ENCODE peak calls at places on chromosome X, in ten cellular contexts. One of them, this sample, is unnamed.

GRCh38 chrX:153864561-153865320 is 21.2 kb downstream of the L1CAM start:
- DNase-seq in hippocampal formation: no peak
- DNase-seq in iPS DF 6.9: no peak
- DNase-seq in right lobe of liver: no peak
- DNase-seq in NCI-H2081: no peak
- DNase-seq in CD8-positive, alpha-beta memory T cell: no peak
- DNase-seq in GOT3: no peak
- DNase-seq in chondrocyte: no peak
- DNase-seq in NCI-H748 treated with DMSO at 0.1 percent for 48 hours: no peak
- DNase-seq in islet precursor cell: no peak
- DNase-seq in this sample: no peak

GRCh38 chrX:49838374-49838773 is 9.3 kb downstream of the PAGE4 start:
- DNase-seq in NCI-H748 treated with DMSO at 0.1 percent for 48 hours: peak; percentile 11
- DNase-seq in chondrocyte: no peak
- DNase-seq in CD8-positive, alpha-beta memory T cell: no peak
- DNase-seq in islet precursor cell: no peak
- DNase-seq in right lobe of liver: peak; percentile 28
- DNase-seq in hippocampal formation: peak; percentile 4
- DNase-seq in NCI-H2081: peak; percentile 28
- DNase-seq in GOT3: no peak
- DNase-seq in iPS DF 6.9: no peak
- DNase-seq in this sample: no peak

GRCh38 chrX:39953879-39954278 is 143.9 kb downstream of the BCOR start:
- DNase-seq in chondrocyte: peak; percentile 91
- DNase-seq in hippocampal formation: no peak
- DNase-seq in NCI-H748 treated with DMSO at 0.1 percent for 48 hours: peak; percentile 48
- DNase-seq in islet precursor cell: peak; percentile 77
- DNase-seq in NCI-H2081: peak; percentile 41
- DNase-seq in right lobe of liver: peak; percentile 92
- DNase-seq in GOT3: no peak
- DNase-seq in iPS DF 6.9: no peak
- DNase-seq in CD8-positive, alpha-beta memory T cell: no peak
- DNase-seq in this sample: no peak

GRCh38 chrX:153644356-153645125 is 2.5 kb upstream of the DUSP9 start:
- DNase-seq in hippocampal formation: no peak
- DNase-seq in NCI-H748 treated with DMSO at 0.1 percent for 48 hours: no peak
- DNase-seq in right lobe of liver: peak; percentile 14
- DNase-seq in iPS DF 6.9: no peak
- DNase-seq in chondrocyte: peak; percentile 91
- DNase-seq in CD8-positive, alpha-beta memory T cell: no peak
- DNase-seq in GOT3: no peak
- DNase-seq in islet precursor cell: peak; percentile 70
- DNase-seq in NCI-H2081: no peak
- DNase-seq in this sample: peak; percentile 38

GRCh38 chrX:115694028-115694427 is 133.1 kb downstream of the PLS3 start:
- DNase-seq in NCI-H748 treated with DMSO at 0.1 percent for 48 hours: no peak
- DNase-seq in GOT3: no peak
- DNase-seq in chondrocyte: no peak
- DNase-seq in islet precursor cell: no peak
- DNase-seq in NCI-H2081: no peak
- DNase-seq in iPS DF 6.9: no peak
- DNase-seq in hippocampal formation: no peak
- DNase-seq in CD8-positive, alpha-beta memory T cell: no peak
- DNase-seq in right lobe of liver: peak; percentile 39
- DNase-seq in this sample: no peak

GRCh38 chrX:152674135-152674534 is 24.5 kb upstream of the MAGEA3 start:
- DNase-seq in GOT3: no peak
- DNase-seq in islet precursor cell: no peak
- DNase-seq in hippocampal formation: no peak
- DNase-seq in NCI-H748 treated with DMSO at 0.1 percent for 48 hours: no peak
- DNase-seq in CD8-positive, alpha-beta memory T cell: no peak
- DNase-seq in NCI-H2081: no peak
- DNase-seq in chondrocyte: no peak
- DNase-seq in iPS DF 6.9: no peak
- DNase-seq in right lobe of liver: no peak
- DNase-seq in this sample: no peak

GRCh38 chrX:28670074-28670473 is 82.8 kb downstream of the IL1RAPL1 start:
- DNase-seq in NCI-H748 treated with DMSO at 0.1 percent for 48 hours: no peak
- DNase-seq in GOT3: no peak
- DNase-seq in hippocampal formation: no peak
- DNase-seq in right lobe of liver: no peak
- DNase-seq in islet precursor cell: no peak
- DNase-seq in NCI-H2081: no peak
- DNase-seq in CD8-positive, alpha-beta memory T cell: no peak
- DNase-seq in iPS DF 6.9: no peak
- DNase-seq in chondrocyte: no peak
- DNase-seq in this sample: no peak

GRCh38 chrX:129600981-129601424 is 53.8 kb downstream of the APLN start:
- DNase-seq in right lobe of liver: no peak
- DNase-seq in NCI-H2081: peak; percentile 2
- DNase-seq in islet precursor cell: no peak
- DNase-seq in hippocampal formation: peak; percentile 54
- DNase-seq in GOT3: no peak
- DNase-seq in CD8-positive, alpha-beta memory T cell: no peak
- DNase-seq in NCI-H748 treated with DMSO at 0.1 percent for 48 hours: no peak
- DNase-seq in iPS DF 6.9: no peak
- DNase-seq in chondrocyte: no peak
- DNase-seq in this sample: peak; percentile 52

GRCh38 chrX:29671426-29671825 is 543.9 kb upstream of the MAGEB2 start:
- DNase-seq in CD8-positive, alpha-beta memory T cell: no peak
- DNase-seq in iPS DF 6.9: no peak
- DNase-seq in NCI-H748 treated with DMSO at 0.1 percent for 48 hours: no peak
- DNase-seq in hippocampal formation: no peak
- DNase-seq in right lobe of liver: no peak
- DNase-seq in GOT3: no peak
- DNase-seq in NCI-H2081: no peak
- DNase-seq in islet precursor cell: no peak
- DNase-seq in chondrocyte: no peak
- DNase-seq in this sample: no peak

GRCh38 chrX:130124577-130124976 is 14.3 kb upstream of the ELF4 start:
- DNase-seq in NCI-H2081: no peak
- DNase-seq in right lobe of liver: no peak
- DNase-seq in chondrocyte: no peak
- DNase-seq in GOT3: no peak
- DNase-seq in islet precursor cell: no peak
- DNase-seq in CD8-positive, alpha-beta memory T cell: no peak
- DNase-seq in NCI-H748 treated with DMSO at 0.1 percent for 48 hours: no peak
- DNase-seq in iPS DF 6.9: no peak
- DNase-seq in hippocampal formation: no peak
- DNase-seq in this sample: no peak

GRCh38 chrX:15930585-15930984 is 76.0 kb upstream of the AP1S2 start:
- DNase-seq in iPS DF 6.9: no peak
- DNase-seq in CD8-positive, alpha-beta memory T cell: no peak
- DNase-seq in right lobe of liver: no peak
- DNase-seq in chondrocyte: no peak
- DNase-seq in GOT3: no peak
- DNase-seq in NCI-H2081: peak; percentile 57
- DNase-seq in hippocampal formation: no peak
- DNase-seq in islet precursor cell: no peak
- DNase-seq in NCI-H748 treated with DMSO at 0.1 percent for 48 hours: peak; percentile 11
- DNase-seq in this sample: no peak

GRCh38 chrX:43002526-43003203 is 224.7 kb upstream of the PPP1R2C start:
- DNase-seq in iPS DF 6.9: no peak
- DNase-seq in hippocampal formation: no peak
- DNase-seq in NCI-H2081: no peak
- DNase-seq in right lobe of liver: no peak
- DNase-seq in chondrocyte: no peak
- DNase-seq in NCI-H748 treated with DMSO at 0.1 percent for 48 hours: no peak
- DNase-seq in islet precursor cell: no peak
- DNase-seq in GOT3: no peak
- DNase-seq in CD8-positive, alpha-beta memory T cell: no peak
- DNase-seq in this sample: no peak

GRCh38 chrX:74318672-74319071 is 14.7 kb downstream of the ZCCHC13 start:
- DNase-seq in islet precursor cell: no peak
- DNase-seq in CD8-positive, alpha-beta memory T cell: no peak
- DNase-seq in iPS DF 6.9: no peak
- DNase-seq in NCI-H2081: no peak
- DNase-seq in chondrocyte: no peak
- DNase-seq in right lobe of liver: no peak
- DNase-seq in GOT3: no peak
- DNase-seq in NCI-H748 treated with DMSO at 0.1 percent for 48 hours: no peak
- DNase-seq in hippocampal formation: no peak
- DNase-seq in this sample: no peak

GRCh38 chrX:132271330-132271729 is 52.1 kb upstream of the RAP2C start:
- DNase-seq in CD8-positive, alpha-beta memory T cell: no peak
- DNase-seq in iPS DF 6.9: no peak
- DNase-seq in NCI-H748 treated with DMSO at 0.1 percent for 48 hours: no peak
- DNase-seq in islet precursor cell: peak; percentile 51
- DNase-seq in GOT3: no peak
- DNase-seq in NCI-H2081: no peak
- DNase-seq in hippocampal formation: no peak
- DNase-seq in right lobe of liver: no peak
- DNase-seq in chondrocyte: no peak
- DNase-seq in this sample: no peak

GRCh38 chrX:3161686-3162085 is 120.4 kb downstream of the ARSF start:
- DNase-seq in NCI-H2081: no peak
- DNase-seq in GOT3: no peak
- DNase-seq in chondrocyte: no peak
- DNase-seq in CD8-positive, alpha-beta memory T cell: no peak
- DNase-seq in islet precursor cell: no peak
- DNase-seq in NCI-H748 treated with DMSO at 0.1 percent for 48 hours: no peak
- DNase-seq in hippocampal formation: no peak
- DNase-seq in right lobe of liver: no peak
- DNase-seq in iPS DF 6.9: no peak
- DNase-seq in this sample: no peak

GRCh38 chrX:16966745-16967144 is 20.3 kb downstream of the REPS2 start:
- DNase-seq in hippocampal formation: no peak
- DNase-seq in islet precursor cell: no peak
- DNase-seq in chondrocyte: no peak
- DNase-seq in NCI-H2081: no peak
- DNase-seq in right lobe of liver: no peak
- DNase-seq in iPS DF 6.9: no peak
- DNase-seq in GOT3: no peak
- DNase-seq in CD8-positive, alpha-beta memory T cell: no peak
- DNase-seq in NCI-H748 treated with DMSO at 0.1 percent for 48 hours: no peak
- DNase-seq in this sample: no peak

GRCh38 chrX:22366166-22366702 is 93.5 kb downstream of the CBLL2 start:
- DNase-seq in right lobe of liver: no peak
- DNase-seq in hippocampal formation: no peak
- DNase-seq in NCI-H2081: no peak
- DNase-seq in iPS DF 6.9: no peak
- DNase-seq in NCI-H748 treated with DMSO at 0.1 percent for 48 hours: no peak
- DNase-seq in chondrocyte: no peak
- DNase-seq in CD8-positive, alpha-beta memory T cell: no peak
- DNase-seq in GOT3: no peak
- DNase-seq in islet precursor cell: no peak
- DNase-seq in this sample: no peak

GRCh38 chrX:17976955-17977354 is 115.9 kb upstream of the RAI2 start:
- DNase-seq in GOT3: no peak
- DNase-seq in iPS DF 6.9: no peak
- DNase-seq in chondrocyte: no peak
- DNase-seq in right lobe of liver: no peak
- DNase-seq in hippocampal formation: no peak
- DNase-seq in NCI-H2081: no peak
- DNase-seq in CD8-positive, alpha-beta memory T cell: no peak
- DNase-seq in islet precursor cell: no peak
- DNase-seq in NCI-H748 treated with DMSO at 0.1 percent for 48 hours: no peak
- DNase-seq in this sample: no peak

GRCh38 chrX:120549483-120550452 is 11.0 kb downstream of the CUL4B start:
- DNase-seq in right lobe of liver: no peak
- DNase-seq in islet precursor cell: peak; percentile 60
- DNase-seq in GOT3: no peak
- DNase-seq in NCI-H2081: no peak
- DNase-seq in chondrocyte: no peak
- DNase-seq in hippocampal formation: no peak
- DNase-seq in NCI-H748 treated with DMSO at 0.1 percent for 48 hours: no peak
- DNase-seq in iPS DF 6.9: no peak
- DNase-seq in CD8-positive, alpha-beta memory T cell: no peak
- DNase-seq in this sample: no peak